ENCODE peak calls at places on chromosome 12, in six cellular contexts. One of them, this sample, is unnamed.

GRCh38 chr12:95674088-95674595 is 116.4 kb downstream of the NTN4 start:
- DNase-seq in heart right ventricle: no peak
- DNase-seq in uterus: no peak
- DNase-seq in stomach: no peak
- DNase-seq in left ventricle myocardium inferior: no peak
- DNase-seq in OCI-LY7: no peak
- DNase-seq in this sample: no peak

GRCh38 chr12:19012965-19013364 is 116.6 kb upstream of the PLEKHA5 start:
- DNase-seq in heart right ventricle: no peak
- DNase-seq in uterus: no peak
- DNase-seq in stomach: no peak
- DNase-seq in left ventricle myocardium inferior: no peak
- DNase-seq in OCI-LY7: no peak
- DNase-seq in this sample: no peak

GRCh38 chr12:86711716-86712115 is 455.5 kb upstream of the MGAT4C start:
- DNase-seq in heart right ventricle: no peak
- DNase-seq in uterus: no peak
- DNase-seq in stomach: no peak
- DNase-seq in left ventricle myocardium inferior: no peak
- DNase-seq in OCI-LY7: no peak
- DNase-seq in this sample: no peak

GRCh38 chr12:25482637-25483036 is 70.4 kb downstream of the LMNTD1 start:
- DNase-seq in heart right ventricle: no peak
- DNase-seq in uterus: no peak
- DNase-seq in stomach: no peak
- DNase-seq in left ventricle myocardium inferior: no peak
- DNase-seq in OCI-LY7: no peak
- DNase-seq in this sample: no peak

GRCh38 chr12:106080111-106080732 is 58.5 kb downstream of the NUAK1 start:
- DNase-seq in heart right ventricle: no peak
- DNase-seq in uterus: no peak
- DNase-seq in stomach: no peak
- DNase-seq in left ventricle myocardium inferior: no peak
- DNase-seq in OCI-LY7: no peak
- DNase-seq in this sample: peak; percentile 73

GRCh38 chr12:42935756-42936155 is 346.2 kb upstream of the PRICKLE1 start:
- DNase-seq in heart right ventricle: no peak
- DNase-seq in uterus: no peak
- DNase-seq in stomach: no peak
- DNase-seq in left ventricle myocardium inferior: no peak
- DNase-seq in OCI-LY7: no peak
- DNase-seq in this sample: no peak

GRCh38 chr12:122215789-122216188 is 10.1 kb downstream of the DIABLO start:
- DNase-seq in heart right ventricle: no peak
- DNase-seq in uterus: no peak
- DNase-seq in stomach: no peak
- DNase-seq in left ventricle myocardium inferior: no peak
- DNase-seq in OCI-LY7: no peak
- DNase-seq in this sample: no peak

GRCh38 chr12:117261267-117261666 is 71.0 kb upstream of the FBXO21 start:
- DNase-seq in heart right ventricle: no peak
- DNase-seq in uterus: no peak
- DNase-seq in stomach: no peak
- DNase-seq in left ventricle myocardium inferior: no peak
- DNase-seq in OCI-LY7: no peak
- DNase-seq in this sample: no peak

GRCh38 chr12:131053567-131053966 is 99.9 kb downstream of the ADGRD1 start:
- DNase-seq in heart right ventricle: no peak
- DNase-seq in uterus: no peak
- DNase-seq in stomach: no peak
- DNase-seq in left ventricle myocardium inferior: no peak
- DNase-seq in OCI-LY7: no peak
- DNase-seq in this sample: no peak

GRCh38 chr12:25824729-25825128 is 133.8 kb upstream of the RASSF8 start:
- DNase-seq in heart right ventricle: peak; percentile 36
- DNase-seq in uterus: no peak
- DNase-seq in stomach: no peak
- DNase-seq in left ventricle myocardium inferior: no peak
- DNase-seq in OCI-LY7: no peak
- DNase-seq in this sample: no peak

GRCh38 chr12:90938451-90938850 is 16.5 kb downstream of the CCER1 start:
- DNase-seq in heart right ventricle: no peak
- DNase-seq in uterus: no peak
- DNase-seq in stomach: no peak
- DNase-seq in left ventricle myocardium inferior: no peak
- DNase-seq in OCI-LY7: no peak
- DNase-seq in this sample: no peak

GRCh38 chr12:10720974-10721565 is 2.1 kb downstream of the YBX3 start:
- DNase-seq in heart right ventricle: no peak
- DNase-seq in uterus: no peak
- DNase-seq in stomach: no peak
- DNase-seq in left ventricle myocardium inferior: no peak
- DNase-seq in OCI-LY7: no peak
- DNase-seq in this sample: no peak

GRCh38 chr12:18224745-18225144 is 36.6 kb upstream of the PIK3C2G start:
- DNase-seq in heart right ventricle: no peak
- DNase-seq in uterus: no peak
- DNase-seq in stomach: no peak
- DNase-seq in left ventricle myocardium inferior: no peak
- DNase-seq in OCI-LY7: peak; percentile 3
- DNase-seq in this sample: no peak

GRCh38 chr12:122062832-122063690 is 15.5 kb upstream of the MLXIP start:
- DNase-seq in heart right ventricle: peak; percentile 41
- DNase-seq in uterus: peak; percentile 87
- DNase-seq in stomach: peak; percentile 75
- DNase-seq in left ventricle myocardium inferior: peak; percentile 52
- DNase-seq in OCI-LY7: no peak
- DNase-seq in this sample: peak; percentile 68

GRCh38 chr12:84785951-84786350 is 126.6 kb downstream of the SLC6A15 start:
- DNase-seq in heart right ventricle: no peak
- DNase-seq in uterus: no peak
- DNase-seq in stomach: no peak
- DNase-seq in left ventricle myocardium inferior: no peak
- DNase-seq in OCI-LY7: no peak
- DNase-seq in this sample: no peak

GRCh38 chr12:103470664-103471063 is 25.1 kb downstream of the C12orf42 start:
- DNase-seq in heart right ventricle: no peak
- DNase-seq in uterus: no peak
- DNase-seq in stomach: no peak
- DNase-seq in left ventricle myocardium inferior: no peak
- DNase-seq in OCI-LY7: peak; percentile 24
- DNase-seq in this sample: no peak

GRCh38 chr12:47219243-47219642 is 139.5 kb upstream of the AMIGO2 start:
- DNase-seq in heart right ventricle: no peak
- DNase-seq in uterus: no peak
- DNase-seq in stomach: no peak
- DNase-seq in left ventricle myocardium inferior: no peak
- DNase-seq in OCI-LY7: no peak
- DNase-seq in this sample: no peak

GRCh38 chr12:125755512-125755911 is 690.3 kb downstream of the AACS start:
- DNase-seq in heart right ventricle: no peak
- DNase-seq in uterus: no peak
- DNase-seq in stomach: no peak
- DNase-seq in left ventricle myocardium inferior: no peak
- DNase-seq in OCI-LY7: no peak
- DNase-seq in this sample: no peak

GRCh38 chr12:59619461-59620240 is 23.8 kb downstream of the SLC16A7 start:
- DNase-seq in heart right ventricle: no peak
- DNase-seq in uterus: no peak
- DNase-seq in stomach: no peak
- DNase-seq in left ventricle myocardium inferior: no peak
- DNase-seq in OCI-LY7: no peak
- DNase-seq in this sample: no peak

GRCh38 chr12:76878045-76878898 is 547 bp downstream of the CSRP2 start:
- DNase-seq in heart right ventricle: no peak
- DNase-seq in uterus: peak; percentile 27
- DNase-seq in stomach: no peak
- DNase-seq in left ventricle myocardium inferior: no peak
- DNase-seq in OCI-LY7: peak; percentile 59
- DNase-seq in this sample: no peak

GRCh38 chr12:5497329-5498058 is 65.6 kb downstream of the NTF3 start:
- DNase-seq in heart right ventricle: no peak
- DNase-seq in uterus: no peak
- DNase-seq in stomach: no peak
- DNase-seq in left ventricle myocardium inferior: no peak
- DNase-seq in OCI-LY7: no peak
- DNase-seq in this sample: no peak

GRCh38 chr12:131104464-131105350 is 151.0 kb downstream of the ADGRD1 start:
- DNase-seq in heart right ventricle: peak; percentile 87
- DNase-seq in uterus: peak; percentile 80
- DNase-seq in stomach: peak; percentile 87
- DNase-seq in left ventricle myocardium inferior: peak; percentile 87
- DNase-seq in OCI-LY7: peak; percentile 70
- DNase-seq in this sample: peak; percentile 79

GRCh38 chr12:133174901-133175300 is 6.4 kb upstream of the ZNF268 start:
- DNase-seq in heart right ventricle: no peak
- DNase-seq in uterus: no peak
- DNase-seq in stomach: no peak
- DNase-seq in left ventricle myocardium inferior: no peak
- DNase-seq in OCI-LY7: no peak
- DNase-seq in this sample: no peak

GRCh38 chr12:109932878-109933503 is 32.9 kb downstream of the TCHP start:
- DNase-seq in heart right ventricle: peak; percentile 72
- DNase-seq in uterus: peak; percentile 45
- DNase-seq in stomach: no peak
- DNase-seq in left ventricle myocardium inferior: peak; percentile 80
- DNase-seq in OCI-LY7: no peak
- DNase-seq in this sample: no peak

DNA sequence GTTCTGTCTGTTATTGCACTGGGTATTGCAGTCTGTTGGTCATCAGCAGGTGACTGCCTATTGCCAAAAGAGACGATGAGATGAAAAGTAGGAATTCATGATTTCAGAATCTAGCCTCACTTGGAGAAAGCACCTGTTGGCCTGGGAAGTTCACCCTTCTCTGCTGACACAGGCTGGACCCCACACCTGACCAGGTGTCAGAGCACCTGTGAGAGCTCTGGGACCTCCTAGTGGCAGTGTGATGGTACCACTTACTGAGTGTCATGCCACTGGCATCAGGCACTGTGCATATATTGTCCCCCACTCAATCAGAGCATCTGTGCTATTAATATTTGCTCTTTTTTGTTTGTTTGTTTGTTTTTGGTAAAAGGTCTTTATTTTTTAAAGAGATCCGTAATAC is 68.0 kb downstream of the RASSF3 start:
- DNase-seq in heart right ventricle: no peak
- DNase-seq in uterus: no peak
- DNase-seq in stomach: no peak
- DNase-seq in left ventricle myocardium inferior: no peak
- DNase-seq in OCI-LY7: peak; percentile 18
- DNase-seq in this sample: no peak
- H3K4me1 ChIP-seq in heart right ventricle: peaks cover 99% of the 10 kb centered on the region
- H3K4me1 ChIP-seq in uterus: peaks cover 12% of the 10 kb centered on the region
- H3K4me1 ChIP-seq in stomach: peaks cover 72% of the 10 kb centered on the region
- H3K4me1 ChIP-seq in left ventricle myocardium inferior: peaks cover 98% of the 10 kb centered on the region
- H3K4me1 ChIP-seq in OCI-LY7: peaks cover 52% of the 10 kb centered on the region
- H3K4me1 ChIP-seq in this sample: peaks cover 79% of the 10 kb centered on the region

GRCh38 chr12:67525500-67525884 is 123.1 kb upstream of the DYRK2 start:
- DNase-seq in heart right ventricle: no peak
- DNase-seq in uterus: no peak
- DNase-seq in stomach: no peak
- DNase-seq in left ventricle myocardium inferior: no peak
- DNase-seq in OCI-LY7: no peak
- DNase-seq in this sample: no peak

GRCh38 chr12:67526129-67526528 is 122.4 kb upstream of the DYRK2 start:
- DNase-seq in heart right ventricle: no peak
- DNase-seq in uterus: no peak
- DNase-seq in stomach: no peak
- DNase-seq in left ventricle myocardium inferior: no peak
- DNase-seq in OCI-LY7: no peak
- DNase-seq in this sample: no peak

GRCh38 chr12:67522222-67522621 is 126.3 kb upstream of the DYRK2 start:
- DNase-seq in heart right ventricle: no peak
- DNase-seq in uterus: no peak
- DNase-seq in stomach: no peak
- DNase-seq in left ventricle myocardium inferior: no peak
- DNase-seq in OCI-LY7: no peak
- DNase-seq in this sample: no peak

GRCh38 chr12:67520611-67521010 is 127.9 kb upstream of the DYRK2 start:
- DNase-seq in heart right ventricle: no peak
- DNase-seq in uterus: no peak
- DNase-seq in stomach: no peak
- DNase-seq in left ventricle myocardium inferior: no peak
- DNase-seq in OCI-LY7: no peak
- DNase-seq in this sample: no peak

GRCh38 chr12:67524861-67525499 is 123.6 kb upstream of the DYRK2 start:
- DNase-seq in heart right ventricle: peak; percentile 17
- DNase-seq in uterus: no peak
- DNase-seq in stomach: no peak
- DNase-seq in left ventricle myocardium inferior: no peak
- DNase-seq in OCI-LY7: no peak
- DNase-seq in this sample: no peak
- H3K4me1 ChIP-seq in heart right ventricle: peaks cover 8% of the 10 kb centered on the region
- H3K4me1 ChIP-seq in uterus: no peaks in the 10 kb centered on the region
- H3K4me1 ChIP-seq in stomach: no peaks in the 10 kb centered on the region
- H3K4me1 ChIP-seq in left ventricle myocardium inferior: no peaks in the 10 kb centered on the region
- H3K4me1 ChIP-seq in OCI-LY7: no peaks in the 10 kb centered on the region
- H3K4me1 ChIP-seq in this sample: no peaks in the 10 kb centered on the region

DNA sequence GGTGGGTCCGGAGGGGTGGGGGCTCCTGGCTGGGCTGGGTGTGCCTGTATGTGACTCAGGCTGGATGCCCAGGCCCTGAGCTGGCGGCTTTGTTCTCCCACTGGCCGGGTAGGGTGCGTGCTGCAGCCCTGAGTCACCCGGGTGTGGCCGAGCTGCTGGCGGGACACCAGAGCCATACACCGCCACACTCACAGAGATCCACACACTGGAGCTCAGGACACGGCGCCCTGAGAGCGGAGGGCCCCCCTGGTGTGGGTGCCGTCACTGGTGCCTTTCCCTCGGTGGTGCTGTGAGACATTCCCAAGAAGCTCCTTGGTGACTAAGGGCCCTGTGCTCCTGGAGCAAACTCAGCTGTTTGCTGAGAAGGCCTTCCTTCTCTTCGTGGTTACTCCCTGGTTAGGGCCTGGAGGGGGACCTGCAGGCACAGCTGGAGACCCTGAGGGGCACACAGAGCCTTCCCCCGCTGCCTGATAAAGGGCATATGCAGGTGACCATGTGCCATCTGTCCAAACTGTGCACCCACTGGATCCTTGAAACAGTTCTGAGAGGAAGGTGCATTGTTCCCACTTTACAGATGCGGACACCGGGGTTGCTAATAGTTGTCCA is 44.3 kb downstream of the KRT80 start:
- DNase-seq in heart right ventricle: peak; percentile 88
- DNase-seq in uterus: peak; percentile 87
- DNase-seq in stomach: peak; percentile 96
- DNase-seq in left ventricle myocardium inferior: peak; percentile 85
- DNase-seq in OCI-LY7: no peak
- DNase-seq in this sample: peak; percentile 93
- H3K4me1 ChIP-seq in heart right ventricle: peaks cover 56% of the 10 kb centered on the region
- H3K4me1 ChIP-seq in uterus: no peaks in the 10 kb centered on the region
- H3K4me1 ChIP-seq in stomach: peaks cover 55% of the 10 kb centered on the region
- H3K4me1 ChIP-seq in left ventricle myocardium inferior: peaks cover 53% of the 10 kb centered on the region
- H3K4me1 ChIP-seq in OCI-LY7: no peaks in the 10 kb centered on the region
- H3K4me1 ChIP-seq in this sample: peaks cover 9% of the 10 kb centered on the region

GRCh38 chr12:113242560-113242959 is 21.3 kb downstream of the TPCN1 start:
- DNase-seq in heart right ventricle: no peak
- DNase-seq in uterus: no peak
- DNase-seq in stomach: no peak
- DNase-seq in left ventricle myocardium inferior: no peak
- DNase-seq in OCI-LY7: no peak
- DNase-seq in this sample: no peak
- H3K4me1 ChIP-seq in heart right ventricle: peaks cover 98% of the 10 kb centered on the region
- H3K4me1 ChIP-seq in uterus: peaks cover 13% of the 10 kb centered on the region
- H3K4me1 ChIP-seq in stomach: peaks cover 73% of the 10 kb centered on the region
- H3K4me1 ChIP-seq in left ventricle myocardium inferior: peaks cover 100% of the 10 kb centered on the region
- H3K4me1 ChIP-seq in OCI-LY7: peaks cover 23% of the 10 kb centered on the region
- H3K4me1 ChIP-seq in this sample: peaks cover 96% of the 10 kb centered on the region

This sample was measured in tibial artery.